ENCODE peak calls at places on chromosomes 3 and 15, in four cellular contexts. Y, B, C and H are unnamed samples.
A peak's percentile ranks its signal among the peaks of the same experiment; 100 is the strongest.

GRCh38 chr3:31132132-31132769 is 237.8 kb upstream of the GADL1 start:
- DNase-seq in Y (peak; percentile 2), B (peak; percentile 21), C (peak; percentile 39), H (no peak)

GRCh38 chr15:101153801-101154656 is 97.8 kb downstream of the CHSY1 start:
- DNase-seq in Y (no peak), B (no peak), C (no peak), H (no peak)

GRCh38 chr15:100903191-100903590 is 16.0 kb upstream of the LRRK1 start:
- DNase-seq in Y (no peak), B (no peak), C (no peak), H (no peak)

GRCh38 chr15:93239591-93239990 is 150.6 kb upstream of the RGMA start:
- DNase-seq in Y (no peak), B (no peak), C (no peak), H (no peak)

GRCh38 chr15:76588811-76589747 is 252.5 kb downstream of the ISL2 start:
- DNase-seq in Y (no peak), B (no peak), C (no peak), H (no peak)

GRCh38 chr3:113264249-113264648 is 52.9 kb downstream of the BOC start:
- DNase-seq in Y (no peak), B (no peak), C (no peak), H (no peak)

GRCh38 chr15:59138243-59138642 is 33.3 kb downstream of the CCNB2 start:
- DNase-seq in Y (peak; percentile 83), B (no peak), C (peak; percentile 54), H (peak; percentile 41)

GRCh38 chr3:169044341-169045113 is 619.0 kb downstream of the MECOM start:
- DNase-seq in Y (no peak), B (no peak), C (no peak), H (no peak)

GRCh38 chr3:8767667-8768363 is 1.6 kb downstream of the OXTR start:
- DNase-seq in Y (no peak), B (no peak), C (peak; percentile 28), H (peak; percentile 25)

GRCh38 chr15:27686376-27686775 is 412.7 kb downstream of the OCA2 start:
- DNase-seq in Y (no peak), B (no peak), C (no peak), H (no peak)

GRCh38 chr15:27686971-27687370 is 412.1 kb downstream of the OCA2 start:
- DNase-seq in Y (no peak), B (no peak), C (no peak), H (no peak)

GRCh38 chr15:27683126-27683525 is 416.0 kb downstream of the OCA2 start:
- DNase-seq in Y (no peak), B (no peak), C (no peak), H (no peak)

GRCh38 chr15:27681038-27681437 is 418.1 kb downstream of the OCA2 start:
- DNase-seq in Y (no peak), B (no peak), C (peak; percentile 18), H (no peak)

GRCh38 chr15:27685638-27686037 is 413.5 kb downstream of the OCA2 start:
- DNase-seq in Y (no peak), B (no peak), C (no peak), H (no peak)
- TF ChIP-seq REST in Y (no peak), B (no peak), C (no peak), H (no peak)

GRCh38 chr15:68820589-68821189 is at the start of gene ANP32A:
- DNase-seq in Y (peak; percentile 100), B (peak; percentile 62), C (peak; percentile 85), H (peak; percentile 96)
- TF ChIP-seq REST in Y (peak; percentile 53), B (no peak), C (no peak), H (peak; percentile 11)

DNA sequence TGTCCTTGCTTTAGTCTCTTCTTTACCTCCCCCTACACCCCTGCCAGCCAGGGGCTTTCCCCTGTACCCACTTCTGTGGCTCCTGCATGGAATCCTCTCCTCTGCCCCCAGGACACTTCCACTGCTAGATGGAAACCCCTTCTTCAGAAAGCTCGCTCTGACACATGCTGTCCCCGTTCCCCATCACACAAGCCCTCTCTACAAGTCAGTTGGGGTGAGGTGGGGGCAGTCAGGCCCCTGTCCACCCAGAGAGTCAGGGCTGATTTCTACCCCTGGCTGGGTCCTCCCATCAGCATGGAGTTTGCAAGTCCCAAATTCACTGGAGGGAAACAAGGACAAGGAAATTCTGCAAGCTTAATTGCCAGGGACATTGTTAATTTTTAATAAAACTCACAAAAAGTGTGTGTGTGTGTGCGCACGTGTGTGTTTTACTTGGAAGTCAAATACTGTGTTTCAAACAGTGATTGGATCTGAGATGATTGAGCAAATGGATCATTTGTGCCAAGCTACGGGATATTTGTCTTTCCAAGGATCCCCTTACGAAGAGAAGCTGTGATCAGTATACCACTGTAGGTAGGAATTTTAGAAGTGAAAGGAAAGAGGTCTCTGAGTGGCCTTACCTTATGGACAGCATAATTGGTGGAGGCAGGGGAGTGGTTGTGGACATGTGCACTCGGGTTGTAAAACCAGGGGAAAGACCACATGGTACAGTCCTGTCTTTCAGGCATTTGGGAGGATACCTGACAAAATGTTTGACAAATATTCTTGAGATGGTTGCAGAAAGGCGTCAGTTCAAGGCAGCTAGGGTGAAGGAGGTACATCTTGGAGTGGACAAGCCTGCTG is 1.5 kb upstream of the AMOTL2 start:
- DNase-seq in Y (no peak), B (no peak), C (no peak), H (no peak)
- TF ChIP-seq REST in Y (no peak), B (no peak), C (no peak), H (no peak)

GRCh38 chr3:50245831-50246516 is 10.0 kb downstream of the GNAI2 start:
- DNase-seq in Y (peak; percentile 61), B (no peak), C (no peak), H (no peak)
- TF ChIP-seq REST in Y (no peak), B (no peak), C (no peak), H (no peak)

DNA sequence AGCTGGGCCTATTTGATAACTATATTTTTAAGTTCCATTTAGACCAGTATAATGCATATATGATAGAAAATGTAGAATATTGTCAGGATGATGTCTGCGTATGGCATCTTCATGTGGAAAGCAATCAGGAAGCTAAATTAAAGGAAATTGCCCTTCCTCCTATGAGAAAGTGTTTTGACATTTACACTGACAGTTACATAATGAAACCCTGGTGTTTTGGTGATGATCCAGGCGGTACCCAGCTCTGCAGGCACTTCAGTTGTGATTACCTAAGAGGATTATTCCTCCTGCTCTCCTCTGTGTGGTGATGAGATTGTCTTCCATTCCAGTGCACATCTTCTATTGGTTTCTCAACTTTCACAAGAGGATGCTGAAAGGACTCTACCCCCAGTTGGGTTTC is 126.5 kb upstream of the MITF start:
- DNase-seq in Y (no peak), B (no peak), C (no peak), H (no peak)
- TF ChIP-seq REST in Y (no peak), B (no peak), C (no peak), H (no peak)

GRCh38 chr3:134312873-134313838 is 61.1 kb downstream of the AMOTL2 start:
- DNase-seq in Y (no peak), B (no peak), C (peak; percentile 62), H (no peak)
- TF ChIP-seq REST in Y (no peak), B (no peak), C (no peak), H (no peak)

DNA sequence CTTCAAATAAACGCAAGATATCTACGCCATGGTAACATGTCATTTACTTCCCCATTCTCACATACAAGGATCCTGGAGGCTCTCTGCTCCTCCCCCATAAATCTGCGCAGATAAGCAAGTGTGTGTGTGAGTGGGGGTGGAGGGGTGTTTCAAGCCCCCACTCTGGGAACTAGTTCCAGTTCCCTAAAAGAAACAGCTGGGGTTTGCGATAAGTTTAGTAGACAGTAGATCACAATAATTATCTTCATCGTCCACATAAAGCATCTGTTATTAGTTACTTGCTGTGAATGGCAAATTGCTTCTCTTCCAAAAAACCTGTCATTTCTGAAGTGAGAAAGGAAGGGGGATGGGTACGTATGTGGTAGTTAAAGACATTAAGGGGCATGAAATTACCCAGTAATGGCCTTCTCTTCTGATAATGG is 79.8 kb downstream of the RBPMS2 start:
- DNase-seq in Y (no peak), B (no peak), C (no peak), H (peak; percentile 81)
- TF ChIP-seq REST in Y (no peak), B (no peak), C (no peak), H (no peak)

DNA sequence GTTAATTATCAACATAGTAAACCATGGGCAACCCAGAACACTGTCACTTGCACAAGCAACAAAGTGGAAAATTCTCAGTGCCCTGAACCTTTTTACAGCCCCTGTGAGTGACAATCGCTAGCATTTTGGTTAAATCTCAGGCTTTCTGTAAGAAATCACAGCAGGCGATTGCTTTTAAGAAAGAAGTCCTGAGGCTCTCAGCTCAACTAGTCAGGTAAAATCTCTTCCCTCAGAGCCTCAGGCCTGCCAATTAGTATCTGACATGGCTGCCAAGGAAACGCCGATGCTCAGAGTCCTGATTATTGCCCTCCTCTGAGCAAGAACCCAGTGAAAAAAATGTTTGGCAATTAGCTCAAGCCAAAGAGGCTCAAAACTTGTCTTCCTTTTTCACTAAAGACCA is 530.8 kb downstream of the DIPK2A start:
- DNase-seq in Y (no peak), B (no peak), C (no peak), H (no peak)
- TF ChIP-seq REST in Y (no peak), B (no peak), C (no peak), H (no peak)